ENCODE peak calls at places on chromosomes 11 and 22, in four cellular contexts. L is K562, S is GM12878, B is HepG2. T is an unnamed sample.

GRCh38 chr11:68412593-68413475 is 47.7 kb upstream of the PPP6R3 start:
- DNase-seq in L (no peak), S (peak; percentile 85), B (no peak), T (no peak)

GRCh38 chr11:3137486-3138177 is 27.5 kb downstream of the OSBPL5 start:
- DNase-seq in S (no peak), B (no peak), L (no peak), T (no peak)

GRCh38 chr22:40641269-40641668 is 4.8 kb upstream of the MRTFA start:
- DNase-seq in B (no peak), S (no peak), L (peak; percentile 76), T (no peak)

GRCh38 chr11:28585007-28585406 is 476.8 kb downstream of the METTL15 start:
- DNase-seq in B (no peak), S (no peak), L (no peak), T (no peak)

GRCh38 chr11:108895579-108896480 is 231.0 kb downstream of the DDX10 start:
- DNase-seq in S (peak; percentile 39), L (no peak), B (peak; percentile 16), T (no peak)

GRCh38 chr11:38791346-38791961 is 2193.4 kb upstream of the RAG2 start:
- DNase-seq in B (peak; percentile 54), S (no peak), L (peak; percentile 77), T (peak; percentile 25)

GRCh38 chr11:3165916-3166267 is 782 bp upstream of the OSBPL5 start:
- DNase-seq in B (no peak), S (no peak), L (no peak), T (no peak)

GRCh38 chr11:42462558-42463310 is 849.1 kb upstream of the API5 start:
- DNase-seq in S (no peak), L (no peak), B (no peak), T (no peak)

GRCh38 chr11:111460752-111461305 is 51.4 kb downstream of the BTG4 start:
- DNase-seq in B (no peak), S (no peak), L (no peak), T (no peak)

GRCh38 chr11:95680169-95680929 is 109.2 kb downstream of the FAM76B start:
- DNase-seq in L (no peak), S (no peak), B (no peak), T (no peak)

GRCh38 chr11:2160736-2161259 is at the start of gene INS:
- DNase-seq in S (no peak), L (no peak), B (no peak), T (no peak)

GRCh38 chr11:66720223-66720898 is 8.7 kb downstream of the SPTBN2 start:
- DNase-seq in S (no peak), L (no peak), B (peak; percentile 83), T (no peak)

GRCh38 chr22:49087163-49087562 is 740.5 kb downstream of the BRD1 start:
- DNase-seq in L (no peak), B (no peak), S (no peak), T (no peak)

GRCh38 chr22:22591348-22592299 is 32.6 kb upstream of the PRAME start:
- DNase-seq in L (no peak), S (no peak), B (no peak), T (no peak)

GRCh38 chr11:14346303-14346702 is 12.7 kb downstream of the RRAS2 start:
- DNase-seq in S (no peak), B (no peak), L (no peak), T (no peak)

GRCh38 chr11:85752890-85753581 is 57.9 kb downstream of the SYTL2 start:
- DNase-seq in L (no peak), S (no peak), B (no peak), T (no peak)

GRCh38 chr22:38109391-38110000 is 988 bp downstream of the BAIAP2L2 start:
- DNase-seq in S (no peak), B (no peak), L (no peak), T (no peak)

GRCh38 chr11:88454881-88455280 is 117.3 kb upstream of the CTSC start:
- DNase-seq in B (no peak), L (peak; percentile 35), S (no peak), T (no peak)

GRCh38 chr22:17314472-17314871 is 54.8 kb upstream of the CECR2 start:
- DNase-seq in B (no peak), S (no peak), L (no peak), T (no peak)

GRCh38 chr11:130650456-130651068 is 202.1 kb downstream of the ADAMTS15 start:
- DNase-seq in S (no peak), L (no peak), B (no peak), T (no peak)

GRCh38 chr11:71962428-71963038 is 33.7 kb downstream of the RNF121 start:
- DNase-seq in B (no peak), S (peak; percentile 53), L (peak; percentile 18), T (no peak)

GRCh38 chr11:35525501-35526175 is at the start of gene PAMR1:
- DNase-seq in S (no peak), L (no peak), B (no peak), T (peak; percentile 45)

GRCh38 chr11:68127791-68128681 is 6.8 kb upstream of the CHKA start:
- DNase-seq in B (peak; percentile 90), L (peak; percentile 74), S (no peak), T (no peak)

GRCh38 chr11:17076517-17077239 is 789 bp downstream of the RPS13 start:
- DNase-seq in S (no peak), B (no peak), L (peak; percentile 24), T (no peak)

GRCh38 chr11:71339178-71339881 is 87.0 kb upstream of the SHANK2 start:
- DNase-seq in B (no peak), L (no peak), S (no peak), T (no peak)

GRCh38 chr11:116984589-116984988 is 113.6 kb downstream of the SIK3 start:
- DNase-seq in S (no peak), L (no peak), B (no peak), T (no peak)

GRCh38 chr11:69368119-69368880 is 74.3 kb downstream of the MYEOV start:
- DNase-seq in S (no peak), B (no peak), L (no peak), T (no peak)

GRCh38 chr11:20261526-20261925 is 101.3 kb upstream of the DBX1 start:
- DNase-seq in S (no peak), B (no peak), L (no peak), T (no peak)

GRCh38 chr11:534592-535518 is 521 bp downstream of the HRAS start:
- DNase-seq in B (no peak), L (peak; percentile 34), S (no peak), T (peak; percentile 27)

GRCh38 chr11:2440646-2441045 is 3.7 kb downstream of the TRPM5 start:
- DNase-seq in B (no peak), L (no peak), S (no peak), T (no peak)

GRCh38 chr11:1880746-1881441 is 10.8 kb downstream of the PRR33 start:
- DNase-seq in L (no peak), B (no peak), S (no peak), T (no peak)

GRCh38 chr11:62241095-62241494 is 944 bp upstream of the SCGB1D2 start:
- DNase-seq in S (no peak), L (no peak), B (no peak), T (no peak)

GRCh38 chr11:46895821-46896220 is 22.5 kb downstream of the LRP4 start:
- DNase-seq in S (no peak), L (no peak), B (no peak), T (no peak)

GRCh38 chr22:20636945-20637344 is 129.5 kb downstream of the MED15 start:
- DNase-seq in S (no peak), B (no peak), L (no peak), T (no peak)

GRCh38 chr11:122085264-122085663 is 30.8 kb downstream of the BLID start:
- DNase-seq in B (no peak), L (no peak), S (no peak), T (no peak)

GRCh38 chr11:97815667-97816066 is 1205.1 kb upstream of the CNTN5 start:
- DNase-seq in L (no peak), S (no peak), B (no peak), T (no peak)

GRCh38 chr22:20213833-20214708 is 54.0 kb downstream of the RTN4R start:
- DNase-seq in S (no peak), L (no peak), B (no peak), T (no peak)

GRCh38 chr11:126543691-126544090 is 188.2 kb downstream of the ST3GAL4 start:
- DNase-seq in S (no peak), L (no peak), B (no peak), T (no peak)

GRCh38 chr11:126545057-126545555 is 189.6 kb downstream of the ST3GAL4 start:
- DNase-seq in L (no peak), S (no peak), B (no peak), T (no peak)

GRCh38 chr11:126546191-126546590 is 190.7 kb downstream of the ST3GAL4 start:
- DNase-seq in B (no peak), L (no peak), S (no peak), T (no peak)

GRCh38 chr11:126542621-126543020 is 187.1 kb downstream of the ST3GAL4 start:
- DNase-seq in L (no peak), S (no peak), B (no peak), T (no peak)

GRCh38 chr11:126544311-126545056 is 189.0 kb downstream of the ST3GAL4 start:
- DNase-seq in B (no peak), L (no peak), S (no peak), T (no peak)
- TF ChIP-seq FOXM1 in B (no peak), L (no peak), S (no peak), T (no peak)

DNA sequence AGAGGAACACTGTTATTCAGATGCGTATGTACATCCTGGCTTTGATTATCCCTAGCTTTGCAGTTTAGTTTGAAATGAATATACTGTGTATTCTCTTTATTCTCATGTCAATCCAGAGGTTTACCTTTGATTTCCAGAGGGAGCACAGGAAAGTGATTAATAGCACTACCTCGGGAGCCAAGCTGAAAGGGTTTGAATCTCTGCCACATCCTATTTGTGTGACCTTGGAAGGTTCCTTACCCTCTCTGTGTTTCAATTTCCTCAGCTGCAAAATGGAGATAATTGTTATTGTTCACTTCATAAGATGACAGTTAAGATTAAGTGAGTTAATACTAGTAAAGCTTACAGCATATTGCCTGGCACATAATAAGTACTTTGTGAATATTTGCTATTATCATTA is 17.9 kb downstream of the ELMOD1 start:
- DNase-seq in L (no peak), B (no peak), S (no peak), T (no peak)
- TF ChIP-seq TARDBP in L (no peak), B (no peak), S (no peak), T (no peak)

DNA sequence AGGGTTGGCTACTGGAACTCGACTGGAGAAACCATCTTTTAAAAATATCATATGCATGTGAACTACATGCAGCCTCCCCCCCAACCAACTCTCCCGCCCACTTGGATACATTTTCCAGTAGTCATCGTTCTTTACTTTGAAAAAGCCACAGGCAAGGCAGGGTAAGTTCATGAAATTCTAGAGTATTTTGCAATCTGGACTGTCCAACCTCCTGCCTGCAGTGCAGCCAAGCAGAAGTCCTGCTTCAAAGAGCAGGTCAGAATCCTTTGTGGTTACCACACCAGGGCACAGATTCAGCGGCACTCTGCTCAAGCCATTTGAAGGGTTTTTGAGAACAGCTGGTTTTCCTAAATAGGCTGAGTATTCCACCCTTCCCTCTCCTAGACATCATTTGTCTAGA is 12.1 kb downstream of the ELF5 start:
- DNase-seq in S (no peak), B (peak; percentile 92), L (no peak), T (no peak)
- TF ChIP-seq BHLHE40 in S (no peak), B (no peak), L (no peak), T (no peak)

DNA sequence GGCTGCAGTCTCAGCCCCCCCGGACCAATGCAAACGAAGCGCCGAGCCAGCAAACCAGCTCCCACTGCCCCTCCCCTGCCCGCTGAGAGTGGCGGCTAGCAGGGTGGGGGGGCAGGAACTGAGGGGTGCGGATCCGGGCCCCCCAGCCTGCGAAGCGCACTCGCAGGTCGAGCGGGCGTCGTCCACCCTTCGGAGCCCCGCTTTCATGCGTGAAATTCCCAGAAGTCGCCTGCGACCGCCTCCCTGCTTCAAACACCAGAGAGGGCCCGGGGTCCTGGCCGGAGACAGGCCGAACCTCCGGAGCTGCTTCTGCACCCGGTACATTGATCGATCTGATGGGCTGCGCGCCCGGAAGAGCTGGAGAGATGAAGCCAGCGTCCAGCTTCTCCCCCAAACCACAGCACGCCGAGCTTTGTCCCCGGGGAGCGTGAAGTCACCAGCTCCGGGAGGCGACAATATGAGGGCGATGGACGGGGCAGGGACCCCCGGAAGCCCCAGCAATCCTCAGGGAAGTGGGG is 646 bp upstream of the PATZ1 start:
- DNase-seq in L (peak; percentile 12), B (peak; percentile 68), S (no peak), T (peak; percentile 58)
- TF ChIP-seq FOXM1 in L (no peak), B (no peak), S (no peak), T (peak; percentile 92)

T was measured in HEK293T.